ENCODE peak calls at places on chromosomes 3 and 15, in nine cellular contexts. I is mesendoderm, C is pancreas, Y is cardiac muscle cell, S is HCT116, F is SK-N-SH, J is upper lobe of right lung, U is ascending aorta, L is fibroblast of mammary gland. E is an unnamed sample.

GRCh38 chr3:132593241-132593949 is 3.7 kb upstream of the ACKR4 start:
- DNase-seq in S (no peak), Y (no peak), F (no peak), C (no peak), U (no peak), L (peak), I (no peak), J (no peak), E (peak)

GRCh38 chr15:40051616-40052415 is 12.8 kb upstream of the SRP14 start:
- DNase-seq in C (peak), J (no peak), Y (no peak), S (no peak), U (no peak), F (no peak), L (no peak), I (no peak), E (no peak)

GRCh38 chr3:179073816-179074215 is 2.2 kb upstream of the ZMAT3 start:
- DNase-seq in I (no peak), Y (no peak), C (no peak), L (no peak), U (no peak), S (no peak), J (no peak), F (no peak), E (no peak)

GRCh38 chr3:106688463-106688862 is 688.8 kb upstream of the CCDC54 start:
- DNase-seq in S (no peak), F (no peak), J (no peak), I (peak), C (no peak), L (peak), Y (no peak), U (no peak), E (peak)

GRCh38 chr3:134495980-134496379 is 10.1 kb downstream of the CEP63 start:
- DNase-seq in F (no peak), Y (no peak), J (no peak), C (no peak), I (no peak), L (no peak), U (no peak), S (no peak), E (no peak)

GRCh38 chr3:38128303-38128655 is 8.6 kb downstream of the ACAA1 start:
- DNase-seq in L (no peak), Y (no peak), I (no peak), U (peak), C (no peak), S (no peak), J (no peak), F (no peak), E (no peak)

GRCh38 chr3:10480871-10481378 is 24.5 kb downstream of the ATP2B2 start:
- DNase-seq in S (no peak), F (no peak), J (no peak), C (no peak), Y (no peak), I (peak), L (no peak), U (no peak), E (no peak)

GRCh38 chr3:160134454-160134853 is 90.8 kb upstream of the C3orf80 start:
- DNase-seq in Y (no peak), U (no peak), F (no peak), S (peak), J (no peak), L (no peak), C (no peak), I (peak), E (no peak)

GRCh38 chr15:91547356-91547755 is 306.2 kb upstream of the SLCO3A1 start:
- DNase-seq in J (no peak), S (no peak), F (no peak), I (no peak), U (no peak), Y (no peak), L (no peak), C (no peak), E (no peak)

GRCh38 chr15:81326466-81327212 is 2.7 kb upstream of the STARD5 start:
- DNase-seq in F (no peak), J (no peak), L (peak), Y (no peak), C (no peak), U (no peak), I (no peak), S (no peak), E (peak)

GRCh38 chr3:120855665-120856437 is 52.2 kb upstream of the STXBP5L start:
- DNase-seq in S (no peak), F (no peak), J (no peak), L (peak), Y (no peak), C (no peak), U (peak), I (peak), E (peak)

GRCh38 chr3:126341755-126342150 is 15.5 kb downstream of the KLF15 start:
- DNase-seq in C (peak), J (peak), U (peak), L (no peak), Y (no peak), I (no peak), S (no peak), F (no peak), E (no peak)

GRCh38 chr3:145959457-145960088 is 201.4 kb downstream of the PLOD2 start:
- DNase-seq in U (no peak), F (no peak), L (peak), I (no peak), Y (no peak), C (no peak), J (no peak), S (no peak), E (no peak)

GRCh38 chr3:150763841-150764483 is 993 bp upstream of the SIAH2 start:
- DNase-seq in Y (peak), J (peak), F (peak), L (peak), U (peak), S (peak), C (peak), I (peak), E (peak)

GRCh38 chr15:55652363-55652762 is 64.2 kb upstream of the PYGO1 start:
- DNase-seq in Y (peak), I (no peak), J (no peak), L (no peak), S (no peak), U (no peak), F (no peak), C (no peak), E (no peak)

GRCh38 chr3:46867550-46867898 is 4.3 kb upstream of the MYL3 start:
- DNase-seq in L (peak), S (no peak), I (no peak), J (peak), Y (no peak), C (peak), F (no peak), U (peak), E (peak)

GRCh38 chr3:149180057-149180573 is 41.5 kb downstream of the CP start:
- DNase-seq in I (no peak), U (peak), F (no peak), S (peak), C (no peak), L (peak), Y (no peak), J (peak), E (peak)

GRCh38 chr3:89108154-89108553 is 733 bp downstream of the EPHA3 start:
- DNase-seq in Y (no peak), J (no peak), F (no peak), U (no peak), I (no peak), S (no peak), L (no peak), C (no peak), E (no peak)

GRCh38 chr15:92925409-92925808 is 25.3 kb downstream of the CHD2 start:
- DNase-seq in S (no peak), Y (no peak), U (no peak), L (no peak), J (no peak), C (no peak), I (no peak), F (no peak), E (no peak)

GRCh38 chr15:92924216-92924615 is 24.1 kb downstream of the CHD2 start:
- DNase-seq in U (no peak), L (no peak), I (no peak), C (no peak), S (no peak), Y (no peak), J (no peak), F (no peak), E (no peak)

GRCh38 chr15:92920595-92921169 is 20.6 kb downstream of the CHD2 start:
- DNase-seq in Y (no peak), J (no peak), S (no peak), I (no peak), F (no peak), U (no peak), C (no peak), L (no peak), E (no peak)

GRCh38 chr15:92921215-92922131 is 21.3 kb downstream of the CHD2 start:
- DNase-seq in Y (no peak), J (no peak), L (peak), I (no peak), U (no peak), S (peak), C (no peak), F (no peak), E (peak)

GRCh38 chr15:92922405-92923002 is 22.4 kb downstream of the CHD2 start:
- DNase-seq in C (no peak), L (no peak), Y (no peak), F (no peak), S (no peak), U (no peak), J (no peak), I (no peak), E (no peak)
- H3K4me3 ChIP-seq in C (no peak), L (no peak), Y (no peak), F (no peak), S (peak), U (peak), J (no peak), I (no peak), E (no peak)

GRCh38 chr15:70195808-70196304 is 98.1 kb upstream of the TLE3 start:
- DNase-seq in L (peak), I (no peak), F (peak), Y (no peak), S (no peak), C (peak), J (peak), U (peak), E (peak)

GRCh38 chr15:70197318-70197944 is 99.7 kb upstream of the TLE3 start:
- DNase-seq in L (no peak), U (no peak), S (no peak), Y (no peak), C (no peak), J (no peak), F (no peak), I (no peak), E (no peak)

GRCh38 chr15:70195171-70195807 is 97.6 kb upstream of the TLE3 start:
- DNase-seq in C (no peak), U (no peak), F (no peak), I (no peak), Y (no peak), S (no peak), L (no peak), J (no peak), E (no peak)

GRCh38 chr15:70197945-70198361 is 100.2 kb upstream of the TLE3 start:
- DNase-seq in F (no peak), U (no peak), C (no peak), J (no peak), I (no peak), S (no peak), Y (no peak), L (no peak), E (no peak)

GRCh38 chr15:70196314-70197291 is 98.9 kb upstream of the TLE3 start:
- DNase-seq in J (peak), U (no peak), I (peak), F (no peak), C (no peak), S (no peak), L (peak), Y (peak), E (peak)
- H3K4me3 ChIP-seq in J (no peak), U (no peak), I (no peak), F (no peak), C (no peak), S (no peak), L (no peak), Y (no peak), E (no peak)

GRCh38 chr3:129399895-129400357 is 28.5 kb downstream of the EFCAB12 start:
- DNase-seq in Y (no peak), F (no peak), C (no peak), J (no peak), L (peak), I (peak), U (no peak), S (peak), E (no peak)
- H3K4me3 ChIP-seq in Y (peak), F (peak), C (no peak), J (peak), L (no peak), I (no peak), U (peak), S (peak), E (no peak)

DNA sequence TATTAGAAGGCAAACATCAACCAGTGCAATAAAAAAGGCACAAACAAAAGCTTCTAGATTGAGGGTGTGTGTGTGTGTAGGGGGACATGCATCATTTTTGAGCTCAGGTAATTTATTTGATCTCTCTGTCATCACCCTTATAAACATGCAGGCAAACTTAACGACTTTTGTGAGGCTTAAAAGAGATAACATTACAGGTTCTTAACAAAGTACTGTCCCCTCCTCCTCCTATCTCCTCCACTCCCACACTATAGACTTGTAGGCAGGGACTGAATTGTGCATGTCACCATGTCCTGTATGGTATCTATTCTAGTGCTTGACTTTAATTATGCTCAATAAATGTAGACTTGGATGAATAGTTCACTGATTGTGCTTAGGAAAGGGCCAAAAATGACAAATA is 143.5 kb upstream of the MB21D2 start:
- DNase-seq in U (no peak), S (no peak), I (no peak), L (no peak), J (no peak), Y (no peak), F (no peak), C (no peak), E (no peak)
- H3K4me3 ChIP-seq in U (no peak), S (no peak), I (no peak), L (no peak), J (no peak), Y (no peak), F (no peak), C (no peak), E (no peak)

DNA sequence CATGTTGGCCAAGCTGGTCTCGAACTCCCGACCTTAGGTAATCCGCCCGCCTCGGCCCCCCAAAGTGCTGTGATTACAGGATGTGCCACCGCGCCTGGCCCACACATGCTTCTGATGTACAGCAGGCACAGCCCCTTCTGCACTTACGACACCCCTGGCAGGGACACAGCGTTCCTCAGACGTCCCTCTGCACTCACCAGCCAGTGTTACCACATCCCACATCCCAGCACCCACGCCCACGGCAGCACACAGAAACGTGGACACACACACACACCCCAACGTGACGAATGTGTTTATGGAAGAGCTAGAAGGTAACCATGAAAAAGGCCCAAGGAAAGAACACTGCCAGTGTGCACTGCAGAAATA is 576 bp upstream of the RPAP1 start:
- DNase-seq in L (peak), Y (no peak), I (no peak), C (no peak), U (peak), F (peak), J (peak), S (no peak), E (peak)
- H3K4me3 ChIP-seq in L (peak), Y (peak), I (no peak), C (no peak), U (peak), F (peak), J (peak), S (peak), E (peak)

GRCh38 chr15:43235536-43235935 is 14.7 kb upstream of the EPB42 start:
- DNase-seq in C (no peak), S (no peak), Y (no peak), J (no peak), F (no peak), I (no peak), L (no peak), U (no peak), E (no peak)

GRCh38 chr15:43241100-43241499 is 20.3 kb upstream of the EPB42 start:
- DNase-seq in F (no peak), C (no peak), J (no peak), Y (no peak), I (no peak), S (no peak), U (peak), L (peak), E (peak)

GRCh38 chr15:43237842-43238470 is 17.1 kb upstream of the EPB42 start:
- DNase-seq in S (no peak), C (no peak), L (no peak), U (no peak), Y (no peak), J (no peak), F (peak), I (no peak), E (no peak)

GRCh38 chr15:43239732-43240491 is 19.1 kb upstream of the EPB42 start:
- DNase-seq in U (peak), L (no peak), Y (no peak), S (no peak), I (peak), J (no peak), F (no peak), C (no peak), E (no peak)

GRCh38 chr15:43238691-43239131 is 17.9 kb upstream of the EPB42 start:
- DNase-seq in L (no peak), C (no peak), S (no peak), U (peak), J (no peak), F (no peak), Y (no peak), I (no peak), E (no peak)
- H3K4me3 ChIP-seq in L (no peak), C (no peak), S (no peak), U (no peak), J (no peak), F (no peak), Y (no peak), I (no peak), E (no peak)

DNA sequence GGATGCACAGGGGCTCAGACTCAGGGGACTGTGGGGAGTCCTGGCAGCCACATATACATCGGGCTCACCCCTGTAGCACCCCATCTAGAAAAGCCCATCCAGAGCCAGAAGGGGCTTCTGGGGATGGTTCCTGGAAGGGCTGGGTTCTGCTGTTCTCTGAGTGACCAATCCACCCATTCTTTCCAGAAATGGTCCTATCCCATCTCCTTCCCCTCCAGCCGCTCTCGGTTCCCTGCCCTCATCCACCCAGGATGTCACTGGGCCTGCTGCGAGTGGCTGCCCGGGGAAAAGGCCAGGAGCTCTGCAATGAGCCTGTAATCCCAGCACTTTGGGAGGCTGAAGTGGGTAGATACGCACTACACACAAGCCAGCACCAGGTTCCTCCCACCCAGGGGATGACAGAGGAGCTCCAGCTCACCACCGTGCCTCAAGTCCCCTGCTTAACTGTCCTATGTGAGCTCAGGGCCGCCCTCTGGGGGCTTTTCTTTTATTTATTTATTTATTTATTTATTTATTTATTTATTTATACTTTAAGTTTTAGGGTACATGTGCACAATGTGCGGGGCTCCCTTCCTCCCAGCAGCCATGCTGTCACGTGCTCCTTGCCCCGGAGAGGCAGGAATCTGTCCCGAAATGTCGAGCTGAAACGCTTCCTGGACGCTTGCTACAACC is 13.6 kb upstream of the CSK start:
- DNase-seq in S (no peak), L (no peak), Y (no peak), I (no peak), J (no peak), C (no peak), U (no peak), F (peak), E (no peak)
- H3K4me3 ChIP-seq in S (peak), L (no peak), Y (no peak), I (no peak), J (no peak), C (no peak), U (no peak), F (no peak), E (peak)

GRCh38 chr3:40290396-40290795 is 19.1 kb upstream of the EIF1B start:
- DNase-seq in J (no peak), U (no peak), S (no peak), L (no peak), C (no peak), Y (no peak), F (no peak), I (no peak), E (no peak)
- H3K4me3 ChIP-seq in J (no peak), U (no peak), S (no peak), L (no peak), C (no peak), Y (no peak), F (no peak), I (no peak), E (no peak)

E was measured in AG10803.